ENCODE peak calls at places on chromosomes 4 and X, in eight cellular contexts. O is activated effector memory CD4-positive, alpha-beta T cell treated with Interleukin-2 at 50 U/mL for 16 hours; E is endothelial cell; I is NCI-H2171 treated with DMSO at 0.1 percent for 48 hours; M is iPS-NIHi11; K is iris pigment epithelial cell; D is AG04450; F is upper lobe of left lung. T is an unnamed sample.
A peak's percentile ranks its signal among the peaks of the same experiment; 100 is the strongest.

GRCh38 chrX:68832101-68832416 is 3.2 kb downstream of the EFNB1 start:
- DNase-seq in O (no peak), E (no peak), I (no peak), M (no peak), K (peak; percentile 89), D (peak; percentile 33), F (no peak), T (peak; percentile 51)

GRCh38 chr4:163991268-163991667 is 496.8 kb downstream of the TMA16 start:
- DNase-seq in O (no peak), E (no peak), I (no peak), M (no peak), K (peak; percentile 10), D (no peak), F (no peak), T (peak; percentile 51)

GRCh38 chrX:110437686-110438085 is 79.0 kb downstream of the RTL9 start:
- DNase-seq in O (no peak), E (no peak), I (no peak), M (no peak), K (no peak), D (no peak), F (no peak), T (peak; percentile 54)

GRCh38 chr4:134762053-134762452 is 560.5 kb upstream of the PABPC4L start:
- DNase-seq in O (no peak), E (no peak), I (peak; percentile 30), M (peak; percentile 7), K (no peak), D (no peak), F (no peak), T (no peak)

GRCh38 chr4:184792334-184792733 is 33.4 kb downstream of the ACSL1 start:
- DNase-seq in O (no peak), E (no peak), I (no peak), M (no peak), K (peak; percentile 76), D (no peak), F (no peak), T (no peak)

GRCh38 chr4:33063238-33063637 is 2343.1 kb downstream of the PCDH7 start:
- DNase-seq in O (no peak), E (no peak), I (no peak), M (no peak), K (peak; percentile 72), D (peak; percentile 16), F (no peak), T (peak; percentile 19)

GRCh38 chr4:56210397-56210796 is 176.9 kb downstream of the AASDH start:
- DNase-seq in O (no peak), E (no peak), I (no peak), M (no peak), K (no peak), D (no peak), F (no peak), T (no peak)

GRCh38 chrX:9003041-9003440 is 30.9 kb downstream of the FAM9B start:
- DNase-seq in O (no peak), E (no peak), I (no peak), M (no peak), K (no peak), D (no peak), F (no peak), T (no peak)

GRCh38 chr4:23373269-23373668 is 516.6 kb downstream of the PPARGC1A start:
- DNase-seq in O (no peak), E (no peak), I (no peak), M (peak; percentile 23), K (peak; percentile 16), D (no peak), F (no peak), T (peak; percentile 93)

GRCh38 chr4:628346-628745 is 3.0 kb downstream of the PDE6B start:
- DNase-seq in O (no peak), E (no peak), I (no peak), M (no peak), K (no peak), D (no peak), F (peak; percentile 75), T (no peak)

GRCh38 chr4:5638976-5639375 is 69.4 kb downstream of the EVC2 start:
- DNase-seq in O (no peak), E (no peak), I (no peak), M (no peak), K (peak; percentile 72), D (no peak), F (no peak), T (peak; percentile 12)

GRCh38 chr4:90906239-90906638 is 779.0 kb downstream of the CCSER1 start:
- DNase-seq in O (no peak), E (no peak), I (no peak), M (no peak), K (no peak), D (no peak), F (no peak), T (no peak)

GRCh38 chr4:40337523-40337922 is 2.4 kb downstream of the CHRNA9 start:
- DNase-seq in O (no peak), E (no peak), I (no peak), M (no peak), K (no peak), D (no peak), F (no peak), T (no peak)

GRCh38 chr4:2888826-2889225 is 45.2 kb downstream of the ADD1 start:
- DNase-seq in O (no peak), E (no peak), I (no peak), M (no peak), K (no peak), D (no peak), F (no peak), T (no peak)

GRCh38 chrX:104376937-104377336 is 122.2 kb upstream of the ESX1 start:
- DNase-seq in O (no peak), E (no peak), I (no peak), M (no peak), K (no peak), D (no peak), F (no peak), T (peak; percentile 37)

GRCh38 chr4:173432430-173432829 is 33.5 kb upstream of the SCRG1 start:
- DNase-seq in O (no peak), E (no peak), I (no peak), M (no peak), K (no peak), D (no peak), F (no peak), T (no peak)

GRCh38 chr4:71545168-71545567 is 206.3 kb downstream of the SLC4A4 start:
- DNase-seq in O (no peak), E (no peak), I (no peak), M (no peak), K (peak; percentile 6), D (no peak), F (no peak), T (no peak)

GRCh38 chr4:67103001-67103737 is 442.1 kb downstream of the CENPC start:
- DNase-seq in O (no peak), E (no peak), I (peak; percentile 65), M (no peak), K (no peak), D (no peak), F (no peak), T (no peak)

GRCh38 chrX:78517124-78517523 is 142.0 kb downstream of the RTL3 start:
- DNase-seq in O (peak; percentile 22), E (no peak), I (no peak), M (no peak), K (no peak), D (no peak), F (no peak), T (peak; percentile 66)

GRCh38 chr4:121711263-121712000 is 14.7 kb upstream of the ANXA5 start:
- DNase-seq in O (no peak), E (peak; percentile 75), I (no peak), M (peak; percentile 86), K (peak; percentile 95), D (peak; percentile 94), F (peak; percentile 89), T (peak; percentile 88)

GRCh38 chr4:95243892-95244291 is 304.9 kb downstream of the UNC5C start:
- DNase-seq in O (no peak), E (no peak), I (no peak), M (no peak), K (no peak), D (no peak), F (no peak), T (no peak)

GRCh38 chr4:72286185-72286584 is 254.4 kb downstream of the NPFFR2 start:
- DNase-seq in O (no peak), E (no peak), I (no peak), M (no peak), K (peak; percentile 15), D (no peak), F (no peak), T (peak; percentile 48)

GRCh38 chr4:6087669-6088068 is 69.4 kb upstream of the C4orf50 start:
- DNase-seq in O (no peak), E (peak; percentile 72), I (peak; percentile 33), M (peak; percentile 63), K (peak; percentile 17), D (no peak), F (no peak), T (peak; percentile 4)

GRCh38 chr4:184471872-184472539 is 2.3 kb downstream of the IRF2 start:
- DNase-seq in O (no peak), E (no peak), I (no peak), M (peak; percentile 16), K (peak; percentile 30), D (no peak), F (no peak), T (peak; percentile 19)

GRCh38 chr4:94339779-94340178 is 2.9 kb downstream of the HPGDS start:
- DNase-seq in O (no peak), E (no peak), I (no peak), M (no peak), K (no peak), D (no peak), F (no peak), T (no peak)

GRCh38 chrX:39309018-39309620 is 507.9 kb downstream of the MID1IP1 start:
- DNase-seq in O (no peak), E (no peak), I (no peak), M (no peak), K (peak; percentile 76), D (no peak), F (no peak), T (peak; percentile 1)

GRCh38 chr4:168474660-168475320 is 5.5 kb downstream of the DDX60L start:
- DNase-seq in O (no peak), E (no peak), I (no peak), M (no peak), K (no peak), D (no peak), F (no peak), T (no peak)

GRCh38 chr4:122658818-122659295 is 38.0 kb upstream of the IL21 start:
- DNase-seq in O (no peak), E (no peak), I (no peak), M (no peak), K (no peak), D (no peak), F (no peak), T (peak; percentile 19)

GRCh38 chrX:19569121-19569805 is 54.0 kb upstream of the MAP3K15 start:
- DNase-seq in O (no peak), E (no peak), I (no peak), M (no peak), K (no peak), D (no peak), F (no peak), T (no peak)

GRCh38 chr4:152591361-152591760 is 55.5 kb upstream of the FBXW7 start:
- DNase-seq in O (no peak), E (peak; percentile 36), I (peak; percentile 56), M (peak; percentile 68), K (peak; percentile 57), D (no peak), F (peak; percentile 88), T (peak; percentile 81)

GRCh38 chr4:176001171-176002006 is 64.3 kb upstream of the WDR17 start:
- DNase-seq in O (no peak), E (peak; percentile 57), I (no peak), M (peak; percentile 84), K (peak; percentile 21), D (no peak), F (peak; percentile 38), T (peak; percentile 22)

GRCh38 chr4:76803522-76803921 is 94.4 kb downstream of the SOWAHB start:
- DNase-seq in O (no peak), E (no peak), I (no peak), M (peak; percentile 48), K (peak; percentile 91), D (peak; percentile 41), F (no peak), T (peak; percentile 97)

GRCh38 chr4:5572114-5572513 is 136.2 kb downstream of the EVC2 start:
- DNase-seq in O (no peak), E (no peak), I (no peak), M (no peak), K (peak; percentile 14), D (no peak), F (no peak), T (no peak)

GRCh38 chrX:124086411-124086810 is 124.9 kb downstream of the STAG2 start:
- DNase-seq in O (peak; percentile 2), E (no peak), I (no peak), M (no peak), K (peak; percentile 19), D (no peak), F (no peak), T (no peak)

T was measured in epithelial cell of esophagus.